ENCODE peak calls at places on chromosomes 11 and 22, in five cellular contexts. L is NAMALWA; H is activated naive CD4-positive, alpha-beta T cell treated with Interleukin-2 at 50 U/mL for 16 hours; Y is uterus; W is hepatocyte. X is an unnamed sample.

GRCh38 chr11:121067912-121068652 is 33.0 kb upstream of the TECTA start:
- DNase-seq in H (no peak), Y (no peak), W (peak), L (no peak), X (no peak)

GRCh38 chr11:69509846-69510390 is 28.5 kb downstream of the LINC01488 start:
- DNase-seq in L (no peak), H (no peak), Y (no peak), W (no peak), X (no peak)

GRCh38 chr11:131674051-131674755 is 303.8 kb downstream of the NTM start:
- DNase-seq in Y (no peak), L (peak), H (peak), W (peak), X (no peak)

GRCh38 chr11:100941033-100941432 is 188.6 kb downstream of the PGR start:
- DNase-seq in H (no peak), W (no peak), Y (no peak), L (no peak), X (no peak)

GRCh38 chr22:35452810-35453743 is 53.1 kb downstream of the MCM5 start:
- DNase-seq in H (no peak), L (no peak), Y (no peak), W (no peak), X (no peak)

GRCh38 chr11:111449158-111449557 is 63.0 kb downstream of the BTG4 start:
- DNase-seq in H (no peak), W (no peak), L (no peak), Y (no peak), X (no peak)

GRCh38 chr11:128549256-128549944 is 38.0 kb downstream of the ETS1 start:
- DNase-seq in W (no peak), L (no peak), Y (peak), H (no peak), X (no peak)

GRCh38 chr11:8813658-8814057 is 97.3 kb upstream of the AKIP1 start:
- DNase-seq in L (peak), H (peak), W (peak), Y (peak), X (peak)

GRCh38 chr11:6498121-6498520 is 1.0 kb downstream of the DNHD1 start:
- DNase-seq in L (no peak), W (no peak), H (no peak), Y (no peak), X (no peak)

GRCh38 chr11:16001899-16002426 is 354.4 kb downstream of the SOX6 start:
- DNase-seq in Y (no peak), L (no peak), H (no peak), W (peak), X (no peak)

GRCh38 chr22:49975543-49976389 is 15.2 kb downstream of the PIM3 start:
- DNase-seq in W (no peak), Y (peak), H (peak), L (no peak), X (peak)

GRCh38 chr11:72813740-72814138 is 472 bp upstream of the ATG16L2 start:
- DNase-seq in H (no peak), W (peak), L (peak), Y (peak), X (peak)

GRCh38 chr11:69265911-69266510 is 27.9 kb upstream of the MYEOV start:
- DNase-seq in L (no peak), H (no peak), W (no peak), Y (no peak), X (no peak)

GRCh38 chr22:34966980-34967379 is 99.0 kb upstream of the ISX start:
- DNase-seq in W (peak), H (no peak), L (no peak), Y (no peak), X (no peak)

GRCh38 chr11:31237819-31238771 is 131.4 kb downstream of the DCDC1 start:
- DNase-seq in Y (no peak), H (no peak), L (no peak), W (peak), X (no peak)

GRCh38 chr22:28139993-28140392 is 220.9 kb upstream of the PITPNB start:
- DNase-seq in L (no peak), H (no peak), W (no peak), Y (no peak), X (no peak)

GRCh38 chr11:20518323-20518834 is 81.0 kb upstream of the SLC6A5 start:
- DNase-seq in L (no peak), Y (no peak), H (no peak), W (no peak), X (no peak)

X was measured in omental fat pad.